ENCODE peak calls at places on chromosomes 7 and 10, in five cellular contexts. F is ovary; S is kidney; T is CD8-positive, alpha-beta memory T cell; A is H1. W is an unnamed sample.

GRCh38 chr7:151641587-151641986 is 121.9 kb upstream of the RHEB start:
- DNase-seq in A (no peak), F (no peak), S (no peak), T (no peak), W (no peak)

GRCh38 chr7:6162331-6162620 is 110.1 kb downstream of the CYTH3 start:
- DNase-seq in T (no peak), S (peak; percentile 91), A (no peak), F (no peak), W (no peak)

GRCh38 chr7:5567810-5568209 is 144.2 kb upstream of the TNRC18 start:
- DNase-seq in S (no peak), A (no peak), F (no peak), T (no peak), W (no peak)

GRCh38 chr10:26725837-26726727 is 28.6 kb downstream of the PDSS1 start:
- DNase-seq in S (peak; percentile 84), F (peak; percentile 70), T (peak; percentile 57), A (peak; percentile 5), W (no peak)

GRCh38 chr7:25801214-25801613 is 350.8 kb upstream of the NFE2L3 start:
- DNase-seq in T (no peak), F (no peak), S (no peak), A (no peak), W (no peak)

GRCh38 chr7:584122-584465 is 64.4 kb upstream of the PDGFA start:
- DNase-seq in F (no peak), A (no peak), T (peak; percentile 93), S (peak; percentile 77), W (peak; percentile 88)

GRCh38 chr7:25877802-25878789 is 273.9 kb upstream of the NFE2L3 start:
- DNase-seq in A (no peak), S (no peak), T (no peak), F (no peak), W (no peak)

GRCh38 chr7:66039094-66039493 is 36.5 kb upstream of the ASL start:
- DNase-seq in T (no peak), F (no peak), S (no peak), A (no peak), W (no peak)

GRCh38 chr10:96369890-96370574 is 11.2 kb upstream of the OPALIN start:
- DNase-seq in F (no peak), A (no peak), T (no peak), S (no peak), W (no peak)

GRCh38 chr10:575312-576129 is 113.9 kb downstream of the DIP2C start:
- DNase-seq in S (no peak), F (no peak), A (no peak), T (no peak), W (no peak)

GRCh38 chr10:7389346-7389745 is 21.5 kb downstream of the SFMBT2 start:
- DNase-seq in T (no peak), F (no peak), A (no peak), S (no peak), W (no peak)

GRCh38 chr10:70849582-70850016 is 33.9 kb downstream of the SGPL1 start:
- DNase-seq in S (no peak), A (no peak), T (no peak), F (no peak), W (no peak)

GRCh38 chr10:112525215-112525614 is 78.2 kb downstream of the VTI1A start:
- DNase-seq in S (no peak), T (no peak), A (no peak), F (no peak), W (no peak)

GRCh38 chr7:91759205-91759863 is 121.2 kb downstream of the MTERF1 start:
- DNase-seq in A (peak; percentile 21), F (no peak), T (no peak), S (peak; percentile 71), W (no peak)

GRCh38 chr7:103538964-103539709 is 93.1 kb upstream of the SLC26A5 start:
- DNase-seq in A (no peak), S (no peak), T (no peak), F (no peak), W (no peak)

GRCh38 chr7:80319461-80319860 is 184.8 kb downstream of the GNAI1 start:
- DNase-seq in A (no peak), F (no peak), S (no peak), T (no peak), W (no peak)

GRCh38 chr10:16520900-16521299 is 779 bp downstream of the C1QL3 start:
- DNase-seq in S (peak; percentile 79), T (no peak), F (no peak), A (no peak), W (no peak)

GRCh38 chr7:45646996-45647411 is 72.8 kb downstream of the ADCY1 start:
- DNase-seq in S (no peak), A (no peak), F (no peak), T (no peak), W (no peak)

GRCh38 chr7:78879206-78879605 is 574.3 kb downstream of the MAGI2 start:
- DNase-seq in S (no peak), A (no peak), T (no peak), F (no peak), W (no peak)

GRCh38 chr10:82551501-82551900 is 676.5 kb downstream of the NRG3 start:
- DNase-seq in S (no peak), T (no peak), F (no peak), A (no peak), W (no peak)

GRCh38 chr7:83574616-83575015 is 74.3 kb downstream of the SEMA3E start:
- DNase-seq in A (no peak), S (no peak), F (no peak), T (no peak), W (no peak)

DNA sequence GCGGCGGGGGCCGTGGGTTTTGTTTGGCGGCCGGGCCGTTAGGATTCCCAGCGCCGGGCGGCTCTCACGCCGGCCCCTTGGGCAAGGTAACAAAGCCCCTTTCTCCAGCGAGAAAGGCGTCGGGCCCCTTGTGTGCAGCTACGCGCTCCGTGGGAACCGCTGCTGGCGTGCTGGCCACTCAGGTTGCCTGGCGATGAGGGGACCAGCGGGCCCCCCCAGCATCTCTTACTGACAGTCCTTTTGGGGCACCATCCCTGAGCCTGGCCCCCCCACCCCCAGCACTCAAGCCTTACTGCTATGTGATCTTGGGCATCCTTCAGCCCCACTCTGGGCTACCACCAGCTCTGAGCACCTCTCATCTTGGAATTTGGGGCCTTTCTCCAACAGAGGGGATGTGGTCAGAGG is 1.8 kb downstream of the LFNG start:
- DNase-seq in A (no peak), S (no peak), F (no peak), T (no peak), W (no peak)
- H3K4me3 ChIP-seq in A (peak overlapping the region; percentile 73), S (no peak overlapping the region), F (no peak overlapping the region), T (peak overlapping the region; percentile 77), W (peak overlapping the region; percentile 93)

DNA sequence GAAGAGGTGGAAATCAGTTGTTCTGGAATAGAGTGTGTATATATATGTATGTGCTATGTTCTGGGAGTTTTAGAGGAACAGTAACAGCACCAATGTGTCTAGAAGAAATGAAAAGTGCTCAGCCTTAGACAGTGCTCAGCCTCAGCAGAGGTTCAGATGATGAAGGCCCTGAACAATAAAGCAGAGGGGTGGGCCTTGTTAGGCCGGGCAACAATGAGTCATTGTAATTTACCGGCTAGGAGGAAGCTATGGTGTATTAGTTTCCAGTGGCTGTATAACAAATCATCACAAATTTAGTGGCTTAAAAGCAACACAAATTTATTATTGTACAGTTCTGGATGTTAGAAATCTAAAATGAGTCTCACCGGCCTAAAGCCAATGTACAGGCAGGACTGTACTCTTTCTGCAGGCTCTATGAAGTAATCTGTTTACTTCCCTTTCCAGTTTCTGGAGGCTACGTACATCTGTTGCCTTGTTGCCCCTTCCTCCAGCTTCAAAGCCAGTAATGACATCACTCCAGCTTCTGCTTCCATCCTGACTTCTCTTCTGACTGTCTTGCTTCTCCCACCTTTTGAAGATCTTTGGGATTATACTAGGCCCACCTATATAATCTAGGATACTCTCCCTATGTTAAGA is 84.6 kb downstream of the CH25H start:
- DNase-seq in F (no peak), S (no peak), A (no peak), T (no peak), W (no peak)
- H3K4me1 ChIP-seq in F (no peaks in the 10 kb centered on the region), S (no peaks in the 10 kb centered on the region), A (no peaks in the 10 kb centered on the region), T (no peaks in the 10 kb centered on the region), W (no peaks in the 10 kb centered on the region)

DNA sequence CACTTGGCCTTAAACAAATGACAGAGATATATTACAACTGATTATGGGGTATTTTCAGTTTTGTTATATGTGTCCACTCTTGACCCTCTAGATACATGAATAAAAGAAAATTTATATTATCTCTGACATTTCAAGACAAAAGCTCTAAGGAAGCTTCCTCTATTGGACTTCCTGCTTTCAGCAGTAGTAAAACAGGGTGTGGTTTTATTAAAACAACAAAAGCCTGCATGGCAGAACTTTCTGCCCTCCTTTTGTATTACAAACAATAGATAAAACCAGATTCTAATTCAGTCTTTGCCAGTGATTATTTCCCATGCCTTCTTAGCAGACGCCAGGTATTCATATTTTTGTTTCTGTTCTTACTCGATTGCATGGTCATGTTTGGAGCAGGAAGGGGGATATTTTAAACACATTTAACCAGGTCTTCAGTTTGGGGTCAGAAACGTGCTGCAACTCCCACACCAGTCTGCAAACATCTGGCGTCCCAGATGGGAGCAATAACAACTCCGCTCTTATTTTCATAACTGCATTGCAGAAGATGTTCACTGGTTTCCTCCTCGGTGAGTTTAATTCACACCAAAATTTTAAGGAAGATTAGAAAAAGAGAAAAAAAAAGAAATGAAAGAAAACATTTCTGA is 52.6 kb upstream of the FAM204A start:
- DNase-seq in T (no peak), S (no peak), A (no peak), F (no peak), W (no peak)
- H3K4me3 ChIP-seq in T (no peak overlapping the region), S (no peak overlapping the region), A (no peak overlapping the region), F (no peak overlapping the region), W (no peak overlapping the region)

GRCh38 chr7:44087914-44088838 is 5.8 kb upstream of the POLM start:
- DNase-seq in A (no peak), T (peak; percentile 30), F (peak; percentile 80), S (peak; percentile 90), W (no peak)

GRCh38 chr7:44084695-44085094 is 2.4 kb upstream of the POLM start:
- DNase-seq in T (no peak), F (no peak), S (no peak), A (no peak), W (no peak)

GRCh38 chr7:44085549-44085948 is 3.2 kb upstream of the POLM start:
- DNase-seq in F (no peak), T (peak; percentile 23), A (no peak), S (peak; percentile 56), W (no peak)

GRCh38 chr7:44083796-44084195 is 1.5 kb upstream of the POLM start:
- DNase-seq in A (no peak), T (peak; percentile 38), F (no peak), S (peak; percentile 38), W (no peak)

GRCh38 chr7:44086627-44087026 is 4.3 kb upstream of the POLM start:
- DNase-seq in F (no peak), T (no peak), A (no peak), S (no peak), W (no peak)
- H3K4me1 ChIP-seq in F (peaks cover 24% of the 10 kb centered on the region), T (no peaks in the 10 kb centered on the region), A (no peaks in the 10 kb centered on the region), S (peaks cover 11% of the 10 kb centered on the region), W (no peaks in the 10 kb centered on the region)